ENCODE peak calls at places on chromosomes 11 and 22, in eight cellular contexts. K, U, O, H, P, Z, G and E are unnamed samples.

GRCh38 chr11:74464746-74465145 is 2.6 kb downstream of the KCNE3 start:
- DNase-seq in H (no peak), G (no peak), U (no peak), P (no peak), O (no peak), Z (no peak), K (no peak), E (no peak)

GRCh38 chr11:21545701-21546100 is 647.2 kb upstream of the ANO5 start:
- DNase-seq in P (no peak), Z (no peak), H (no peak), K (no peak), U (no peak), O (no peak), G (no peak), E (no peak)

GRCh38 chr11:393219-394033 is 583 bp upstream of the PKP3 start:
- DNase-seq in K (no peak), Z (peak; percentile 97), G (no peak), H (no peak), P (no peak), O (no peak), U (no peak), E (no peak)

GRCh38 chr11:110349109-110349996 is 52.9 kb upstream of the RDX start:
- DNase-seq in Z (no peak), P (no peak), K (no peak), G (no peak), U (no peak), H (no peak), O (no peak), E (no peak)

GRCh38 chr22:42752230-42752746 is 31.6 kb upstream of the A4GALT start:
- DNase-seq in O (no peak), K (no peak), Z (no peak), G (no peak), U (no peak), H (no peak), P (no peak), E (no peak)

GRCh38 chr11:7570938-7571337 is 57.1 kb downstream of the PPFIBP2 start:
- DNase-seq in K (no peak), P (no peak), U (no peak), Z (no peak), O (no peak), H (no peak), G (no peak), E (no peak)

GRCh38 chr11:65225284-65226102 is 36.3 kb upstream of the POLA2 start:
- DNase-seq in U (peak; percentile 70), G (no peak), H (no peak), P (peak; percentile 17), Z (no peak), O (peak; percentile 90), K (no peak), E (peak; percentile 29)

GRCh38 chr22:18955696-18956095 is 19.6 kb upstream of the PRODH start:
- DNase-seq in H (no peak), G (no peak), Z (no peak), K (no peak), U (no peak), P (no peak), O (peak; percentile 54), E (no peak)